ENCODE peak calls at places on chromosomes 5 and 9, in five cellular contexts. One of them, this sample, is unnamed.

GRCh38 chr5:93278876-93279275 is 302.1 kb downstream of the NR2F1-AS1 start:
- DNase-seq in NCI-H1930: no peak
- DNase-seq in activated T-cell treated with anti-CD3 and anti-CD28 coated beads, Interleukin-2, amount 50 U/mL, for 72 hours: no peak
- DNase-seq in GM23248: no peak
- DNase-seq in stimulated activated CD4-positive, alpha-beta T cell treated with anti-CD3 and anti-CD28 coated beads, Interleukin-12 subunit alpha, Interleukin-12 subunit beta, amount 100 ng/mL, for 4 hours: no peak
- DNase-seq in this sample: no peak

GRCh38 chr5:134245692-134246091 is 19.8 kb upstream of the PPP2CA start:
- DNase-seq in NCI-H1930: no peak
- DNase-seq in activated T-cell treated with anti-CD3 and anti-CD28 coated beads, Interleukin-2, amount 50 U/mL, for 72 hours: no peak
- DNase-seq in GM23248: no peak
- DNase-seq in stimulated activated CD4-positive, alpha-beta T cell treated with anti-CD3 and anti-CD28 coated beads, Interleukin-12 subunit alpha, Interleukin-12 subunit beta, amount 100 ng/mL, for 4 hours: no peak
- DNase-seq in this sample: no peak

GRCh38 chr9:124388275-124389048 is 26.8 kb downstream of the PSMB7 start:
- DNase-seq in NCI-H1930: no peak
- DNase-seq in activated T-cell treated with anti-CD3 and anti-CD28 coated beads, Interleukin-2, amount 50 U/mL, for 72 hours: no peak
- DNase-seq in GM23248: no peak
- DNase-seq in stimulated activated CD4-positive, alpha-beta T cell treated with anti-CD3 and anti-CD28 coated beads, Interleukin-12 subunit alpha, Interleukin-12 subunit beta, amount 100 ng/mL, for 4 hours: no peak
- DNase-seq in this sample: no peak

GRCh38 chr5:170809551-170809950 is 26.0 kb downstream of the GABRP start:
- DNase-seq in NCI-H1930: peak; percentile 18
- DNase-seq in activated T-cell treated with anti-CD3 and anti-CD28 coated beads, Interleukin-2, amount 50 U/mL, for 72 hours: no peak
- DNase-seq in GM23248: peak; percentile 71
- DNase-seq in stimulated activated CD4-positive, alpha-beta T cell treated with anti-CD3 and anti-CD28 coated beads, Interleukin-12 subunit alpha, Interleukin-12 subunit beta, amount 100 ng/mL, for 4 hours: no peak
- DNase-seq in this sample: no peak

GRCh38 chr9:75997196-75997595 is 106.7 kb downstream of the PCSK5 start:
- DNase-seq in NCI-H1930: no peak
- DNase-seq in activated T-cell treated with anti-CD3 and anti-CD28 coated beads, Interleukin-2, amount 50 U/mL, for 72 hours: no peak
- DNase-seq in GM23248: no peak
- DNase-seq in stimulated activated CD4-positive, alpha-beta T cell treated with anti-CD3 and anti-CD28 coated beads, Interleukin-12 subunit alpha, Interleukin-12 subunit beta, amount 100 ng/mL, for 4 hours: no peak
- DNase-seq in this sample: no peak

GRCh38 chr9:129459550-129460322 is 161.2 kb downstream of the C9orf50 start:
- DNase-seq in NCI-H1930: no peak
- DNase-seq in activated T-cell treated with anti-CD3 and anti-CD28 coated beads, Interleukin-2, amount 50 U/mL, for 72 hours: peak; percentile 46
- DNase-seq in GM23248: peak; percentile 35
- DNase-seq in stimulated activated CD4-positive, alpha-beta T cell treated with anti-CD3 and anti-CD28 coated beads, Interleukin-12 subunit alpha, Interleukin-12 subunit beta, amount 100 ng/mL, for 4 hours: peak; percentile 34
- DNase-seq in this sample: peak; percentile 42

GRCh38 chr9:89686134-89686533 is 81.3 kb downstream of the GADD45G start:
- DNase-seq in NCI-H1930: no peak
- DNase-seq in activated T-cell treated with anti-CD3 and anti-CD28 coated beads, Interleukin-2, amount 50 U/mL, for 72 hours: no peak
- DNase-seq in GM23248: no peak
- DNase-seq in stimulated activated CD4-positive, alpha-beta T cell treated with anti-CD3 and anti-CD28 coated beads, Interleukin-12 subunit alpha, Interleukin-12 subunit beta, amount 100 ng/mL, for 4 hours: no peak
- DNase-seq in this sample: no peak

GRCh38 chr5:83549681-83550080 is 78.1 kb downstream of the VCAN start:
- DNase-seq in NCI-H1930: no peak
- DNase-seq in activated T-cell treated with anti-CD3 and anti-CD28 coated beads, Interleukin-2, amount 50 U/mL, for 72 hours: no peak
- DNase-seq in GM23248: no peak
- DNase-seq in stimulated activated CD4-positive, alpha-beta T cell treated with anti-CD3 and anti-CD28 coated beads, Interleukin-12 subunit alpha, Interleukin-12 subunit beta, amount 100 ng/mL, for 4 hours: no peak
- DNase-seq in this sample: no peak

GRCh38 chr5:15719784-15720183 is 219.8 kb downstream of the FBXL7 start:
- DNase-seq in NCI-H1930: no peak
- DNase-seq in activated T-cell treated with anti-CD3 and anti-CD28 coated beads, Interleukin-2, amount 50 U/mL, for 72 hours: no peak
- DNase-seq in GM23248: no peak
- DNase-seq in stimulated activated CD4-positive, alpha-beta T cell treated with anti-CD3 and anti-CD28 coated beads, Interleukin-12 subunit alpha, Interleukin-12 subunit beta, amount 100 ng/mL, for 4 hours: no peak
- DNase-seq in this sample: no peak

GRCh38 chr5:50365615-50366251 is 75.4 kb downstream of the EMB start:
- DNase-seq in NCI-H1930: no peak
- DNase-seq in activated T-cell treated with anti-CD3 and anti-CD28 coated beads, Interleukin-2, amount 50 U/mL, for 72 hours: no peak
- DNase-seq in GM23248: no peak
- DNase-seq in stimulated activated CD4-positive, alpha-beta T cell treated with anti-CD3 and anti-CD28 coated beads, Interleukin-12 subunit alpha, Interleukin-12 subunit beta, amount 100 ng/mL, for 4 hours: no peak
- DNase-seq in this sample: no peak

GRCh38 chr5:171397190-171397589 is 9.5 kb downstream of the NPM1 start:
- DNase-seq in NCI-H1930: no peak
- DNase-seq in activated T-cell treated with anti-CD3 and anti-CD28 coated beads, Interleukin-2, amount 50 U/mL, for 72 hours: no peak
- DNase-seq in GM23248: no peak
- DNase-seq in stimulated activated CD4-positive, alpha-beta T cell treated with anti-CD3 and anti-CD28 coated beads, Interleukin-12 subunit alpha, Interleukin-12 subunit beta, amount 100 ng/mL, for 4 hours: no peak
- DNase-seq in this sample: no peak

GRCh38 chr9:138049779-138050471 is 172.3 kb downstream of the CACNA1B start:
- DNase-seq in NCI-H1930: no peak
- DNase-seq in activated T-cell treated with anti-CD3 and anti-CD28 coated beads, Interleukin-2, amount 50 U/mL, for 72 hours: no peak
- DNase-seq in GM23248: no peak
- DNase-seq in stimulated activated CD4-positive, alpha-beta T cell treated with anti-CD3 and anti-CD28 coated beads, Interleukin-12 subunit alpha, Interleukin-12 subunit beta, amount 100 ng/mL, for 4 hours: no peak
- DNase-seq in this sample: no peak

GRCh38 chr5:50301756-50302155 is 139.3 kb downstream of the EMB start:
- DNase-seq in NCI-H1930: no peak
- DNase-seq in activated T-cell treated with anti-CD3 and anti-CD28 coated beads, Interleukin-2, amount 50 U/mL, for 72 hours: no peak
- DNase-seq in GM23248: no peak
- DNase-seq in stimulated activated CD4-positive, alpha-beta T cell treated with anti-CD3 and anti-CD28 coated beads, Interleukin-12 subunit alpha, Interleukin-12 subunit beta, amount 100 ng/mL, for 4 hours: no peak
- DNase-seq in this sample: no peak

GRCh38 chr5:91957671-91958070 is 574.6 kb upstream of the ARRDC3 start:
- DNase-seq in NCI-H1930: no peak
- DNase-seq in activated T-cell treated with anti-CD3 and anti-CD28 coated beads, Interleukin-2, amount 50 U/mL, for 72 hours: no peak
- DNase-seq in GM23248: peak; percentile 69
- DNase-seq in stimulated activated CD4-positive, alpha-beta T cell treated with anti-CD3 and anti-CD28 coated beads, Interleukin-12 subunit alpha, Interleukin-12 subunit beta, amount 100 ng/mL, for 4 hours: no peak
- DNase-seq in this sample: no peak

GRCh38 chr9:99931155-99931840 is 24.8 kb downstream of the STX17 start:
- DNase-seq in NCI-H1930: no peak
- DNase-seq in activated T-cell treated with anti-CD3 and anti-CD28 coated beads, Interleukin-2, amount 50 U/mL, for 72 hours: no peak
- DNase-seq in GM23248: peak; percentile 32
- DNase-seq in stimulated activated CD4-positive, alpha-beta T cell treated with anti-CD3 and anti-CD28 coated beads, Interleukin-12 subunit alpha, Interleukin-12 subunit beta, amount 100 ng/mL, for 4 hours: no peak
- DNase-seq in this sample: no peak

GRCh38 chr9:125701351-125701750 is 5.7 kb downstream of the MAPKAP1 start:
- DNase-seq in NCI-H1930: no peak
- DNase-seq in activated T-cell treated with anti-CD3 and anti-CD28 coated beads, Interleukin-2, amount 50 U/mL, for 72 hours: peak; percentile 39
- DNase-seq in GM23248: peak; percentile 96
- DNase-seq in stimulated activated CD4-positive, alpha-beta T cell treated with anti-CD3 and anti-CD28 coated beads, Interleukin-12 subunit alpha, Interleukin-12 subunit beta, amount 100 ng/mL, for 4 hours: no peak
- DNase-seq in this sample: no peak

GRCh38 chr5:87405472-87406155 is 7.1 kb downstream of the CCNH start:
- DNase-seq in NCI-H1930: no peak
- DNase-seq in activated T-cell treated with anti-CD3 and anti-CD28 coated beads, Interleukin-2, amount 50 U/mL, for 72 hours: no peak
- DNase-seq in GM23248: no peak
- DNase-seq in stimulated activated CD4-positive, alpha-beta T cell treated with anti-CD3 and anti-CD28 coated beads, Interleukin-12 subunit alpha, Interleukin-12 subunit beta, amount 100 ng/mL, for 4 hours: no peak
- DNase-seq in this sample: no peak

GRCh38 chr9:15936316-15936869 is 383.6 kb downstream of the CCDC171 start:
- DNase-seq in NCI-H1930: peak; percentile 22
- DNase-seq in activated T-cell treated with anti-CD3 and anti-CD28 coated beads, Interleukin-2, amount 50 U/mL, for 72 hours: no peak
- DNase-seq in GM23248: peak; percentile 55
- DNase-seq in stimulated activated CD4-positive, alpha-beta T cell treated with anti-CD3 and anti-CD28 coated beads, Interleukin-12 subunit alpha, Interleukin-12 subunit beta, amount 100 ng/mL, for 4 hours: no peak
- DNase-seq in this sample: no peak

GRCh38 chr5:101153526-101153925 is 250.4 kb upstream of the ST8SIA4 start:
- DNase-seq in NCI-H1930: no peak
- DNase-seq in activated T-cell treated with anti-CD3 and anti-CD28 coated beads, Interleukin-2, amount 50 U/mL, for 72 hours: no peak
- DNase-seq in GM23248: no peak
- DNase-seq in stimulated activated CD4-positive, alpha-beta T cell treated with anti-CD3 and anti-CD28 coated beads, Interleukin-12 subunit alpha, Interleukin-12 subunit beta, amount 100 ng/mL, for 4 hours: no peak
- DNase-seq in this sample: no peak

GRCh38 chr9:21543187-21543586 is 61.1 kb upstream of the IFNE start:
- DNase-seq in NCI-H1930: no peak
- DNase-seq in activated T-cell treated with anti-CD3 and anti-CD28 coated beads, Interleukin-2, amount 50 U/mL, for 72 hours: no peak
- DNase-seq in GM23248: no peak
- DNase-seq in stimulated activated CD4-positive, alpha-beta T cell treated with anti-CD3 and anti-CD28 coated beads, Interleukin-12 subunit alpha, Interleukin-12 subunit beta, amount 100 ng/mL, for 4 hours: no peak
- DNase-seq in this sample: no peak

GRCh38 chr9:108996653-108997052 is 16.6 kb downstream of the CTNNAL1 start:
- DNase-seq in NCI-H1930: no peak
- DNase-seq in activated T-cell treated with anti-CD3 and anti-CD28 coated beads, Interleukin-2, amount 50 U/mL, for 72 hours: no peak
- DNase-seq in GM23248: no peak
- DNase-seq in stimulated activated CD4-positive, alpha-beta T cell treated with anti-CD3 and anti-CD28 coated beads, Interleukin-12 subunit alpha, Interleukin-12 subunit beta, amount 100 ng/mL, for 4 hours: no peak
- DNase-seq in this sample: no peak

GRCh38 chr5:59709346-59709821 is 184.1 kb downstream of the PDE4D start:
- DNase-seq in NCI-H1930: no peak
- DNase-seq in activated T-cell treated with anti-CD3 and anti-CD28 coated beads, Interleukin-2, amount 50 U/mL, for 72 hours: no peak
- DNase-seq in GM23248: no peak
- DNase-seq in stimulated activated CD4-positive, alpha-beta T cell treated with anti-CD3 and anti-CD28 coated beads, Interleukin-12 subunit alpha, Interleukin-12 subunit beta, amount 100 ng/mL, for 4 hours: no peak
- DNase-seq in this sample: no peak

GRCh38 chr9:126116351-126117157 is 210.1 kb upstream of the MVB12B start:
- DNase-seq in NCI-H1930: no peak
- DNase-seq in activated T-cell treated with anti-CD3 and anti-CD28 coated beads, Interleukin-2, amount 50 U/mL, for 72 hours: no peak
- DNase-seq in GM23248: no peak
- DNase-seq in stimulated activated CD4-positive, alpha-beta T cell treated with anti-CD3 and anti-CD28 coated beads, Interleukin-12 subunit alpha, Interleukin-12 subunit beta, amount 100 ng/mL, for 4 hours: no peak
- DNase-seq in this sample: no peak

GRCh38 chr9:91026266-91026665 is 224.6 kb downstream of the SYK start:
- DNase-seq in NCI-H1930: no peak
- DNase-seq in activated T-cell treated with anti-CD3 and anti-CD28 coated beads, Interleukin-2, amount 50 U/mL, for 72 hours: no peak
- DNase-seq in GM23248: no peak
- DNase-seq in stimulated activated CD4-positive, alpha-beta T cell treated with anti-CD3 and anti-CD28 coated beads, Interleukin-12 subunit alpha, Interleukin-12 subunit beta, amount 100 ng/mL, for 4 hours: no peak
- DNase-seq in this sample: no peak

GRCh38 chr5:142426676-142427364 is 102.0 kb upstream of the SPRY4 start:
- DNase-seq in NCI-H1930: no peak
- DNase-seq in activated T-cell treated with anti-CD3 and anti-CD28 coated beads, Interleukin-2, amount 50 U/mL, for 72 hours: no peak
- DNase-seq in GM23248: no peak
- DNase-seq in stimulated activated CD4-positive, alpha-beta T cell treated with anti-CD3 and anti-CD28 coated beads, Interleukin-12 subunit alpha, Interleukin-12 subunit beta, amount 100 ng/mL, for 4 hours: no peak
- DNase-seq in this sample: no peak

GRCh38 chr5:95808686-95809413 is 13.7 kb downstream of the GLRX start:
- DNase-seq in NCI-H1930: no peak
- DNase-seq in activated T-cell treated with anti-CD3 and anti-CD28 coated beads, Interleukin-2, amount 50 U/mL, for 72 hours: peak; percentile 82
- DNase-seq in GM23248: peak; percentile 88
- DNase-seq in stimulated activated CD4-positive, alpha-beta T cell treated with anti-CD3 and anti-CD28 coated beads, Interleukin-12 subunit alpha, Interleukin-12 subunit beta, amount 100 ng/mL, for 4 hours: peak; percentile 57
- DNase-seq in this sample: peak; percentile 75

GRCh38 chr9:132497731-132498130 is 84.7 kb upstream of the BARHL1 start:
- DNase-seq in NCI-H1930: no peak
- DNase-seq in activated T-cell treated with anti-CD3 and anti-CD28 coated beads, Interleukin-2, amount 50 U/mL, for 72 hours: no peak
- DNase-seq in GM23248: no peak
- DNase-seq in stimulated activated CD4-positive, alpha-beta T cell treated with anti-CD3 and anti-CD28 coated beads, Interleukin-12 subunit alpha, Interleukin-12 subunit beta, amount 100 ng/mL, for 4 hours: no peak
- DNase-seq in this sample: no peak

GRCh38 chr9:97740848-97741821 is 44.0 kb upstream of the XPA start:
- DNase-seq in NCI-H1930: peak; percentile 20
- DNase-seq in activated T-cell treated with anti-CD3 and anti-CD28 coated beads, Interleukin-2, amount 50 U/mL, for 72 hours: peak; percentile 54
- DNase-seq in GM23248: peak; percentile 81
- DNase-seq in stimulated activated CD4-positive, alpha-beta T cell treated with anti-CD3 and anti-CD28 coated beads, Interleukin-12 subunit alpha, Interleukin-12 subunit beta, amount 100 ng/mL, for 4 hours: peak; percentile 20
- DNase-seq in this sample: peak; percentile 34

This sample was measured in activated CD8-positive, alpha-beta memory T cell treated with anti-CD3 and anti-CD28 coated beads, Interleukin-2, amount 50 U/mL, for 4 hours.